ENCODE peak calls at places on chromosomes 13 and 19, in nine cellular contexts. O is naive thymus-derived CD4-positive, alpha-beta T cell; S is left lung; A is HCT116; P is CD4-positive, alpha-beta T cell; T is IMR-90; F is ovary; L is OCI-LY7; X is aorta. G is an unnamed sample. For H3K9me3, the result is how much of the 10 kb centered on the place peaks cover.

GRCh38 chr13:31530883-31531282 is 208.4 kb upstream of the RXFP2 start:
- DNase-seq in S (no peak), X (no peak), P (no peak), O (no peak), F (no peak), A (no peak), T (no peak), L (no peak), G (no peak)

GRCh38 chr19:45119582-45119981 is 26.6 kb downstream of the PPP1R37 start:
- DNase-seq in P (no peak), X (no peak), L (no peak), O (no peak), T (no peak), S (no peak), A (no peak), F (no peak), G (no peak)

GRCh38 chr19:10854350-10855089 is 6.3 kb downstream of the C19orf38 start:
- DNase-seq in P (no peak), O (no peak), S (no peak), F (no peak), T (no peak), A (no peak), X (no peak), L (no peak), G (no peak)

GRCh38 chr13:99721606-99722384 is 220.5 kb downstream of the TM9SF2 start:
- DNase-seq in A (no peak), O (no peak), T (no peak), F (no peak), P (no peak), X (no peak), L (no peak), S (no peak), G (no peak)

GRCh38 chr13:27619711-27620376 is 485 bp downstream of the LNX2 start:
- DNase-seq in S (peak), T (peak), P (peak), X (no peak), F (no peak), A (no peak), L (peak), O (peak), G (peak)

GRCh38 chr19:495440-496332 is 600 bp upstream of the MADCAM1 start:
- DNase-seq in P (peak), F (no peak), L (no peak), O (peak), A (no peak), S (no peak), X (no peak), T (peak), G (no peak)

GRCh38 chr19:56106397-56106849 is 14.7 kb downstream of the ZNF787 start:
- DNase-seq in A (no peak), X (no peak), O (no peak), T (no peak), P (no peak), F (no peak), S (no peak), L (no peak), G (no peak)

GRCh38 chr19:823565-824121 is 1.9 kb upstream of the PLPPR3 start:
- DNase-seq in L (no peak), O (no peak), P (no peak), A (no peak), S (no peak), T (no peak), F (no peak), X (no peak), G (no peak)

GRCh38 chr13:38535271-38535670 is 151.6 kb upstream of the FREM2 start:
- DNase-seq in A (no peak), T (no peak), S (no peak), L (no peak), P (no peak), O (no peak), X (no peak), F (no peak), G (no peak)

GRCh38 chr13:100100115-100100879 is 11.4 kb downstream of the PCCA start:
- DNase-seq in S (no peak), X (no peak), P (no peak), F (peak), L (no peak), O (no peak), T (peak), A (no peak), G (no peak)

GRCh38 chr19:17611462-17612244 is 56.2 kb downstream of the COLGALT1 start:
- DNase-seq in A (no peak), L (peak), T (no peak), S (no peak), X (no peak), F (no peak), P (no peak), O (no peak), G (no peak)

GRCh38 chr19:35260694-35261304 is 8.0 kb upstream of the USF2 start:
- DNase-seq in F (no peak), A (no peak), L (no peak), S (peak), T (no peak), O (peak), X (peak), P (no peak), G (no peak)

GRCh38 chr19:35265126-35265995 is 3.4 kb upstream of the USF2 start:
- DNase-seq in S (peak), L (no peak), F (no peak), A (no peak), T (no peak), X (peak), O (no peak), P (no peak), G (no peak)

GRCh38 chr19:35261356-35262100 is 7.2 kb upstream of the USF2 start:
- DNase-seq in S (peak), L (no peak), O (peak), X (peak), T (no peak), P (no peak), A (no peak), F (peak), G (no peak)

GRCh38 chr19:35264281-35265125 is 4.3 kb upstream of the USF2 start:
- DNase-seq in A (no peak), O (peak), F (no peak), S (peak), L (no peak), X (peak), T (no peak), P (no peak), G (no peak)

DNA sequence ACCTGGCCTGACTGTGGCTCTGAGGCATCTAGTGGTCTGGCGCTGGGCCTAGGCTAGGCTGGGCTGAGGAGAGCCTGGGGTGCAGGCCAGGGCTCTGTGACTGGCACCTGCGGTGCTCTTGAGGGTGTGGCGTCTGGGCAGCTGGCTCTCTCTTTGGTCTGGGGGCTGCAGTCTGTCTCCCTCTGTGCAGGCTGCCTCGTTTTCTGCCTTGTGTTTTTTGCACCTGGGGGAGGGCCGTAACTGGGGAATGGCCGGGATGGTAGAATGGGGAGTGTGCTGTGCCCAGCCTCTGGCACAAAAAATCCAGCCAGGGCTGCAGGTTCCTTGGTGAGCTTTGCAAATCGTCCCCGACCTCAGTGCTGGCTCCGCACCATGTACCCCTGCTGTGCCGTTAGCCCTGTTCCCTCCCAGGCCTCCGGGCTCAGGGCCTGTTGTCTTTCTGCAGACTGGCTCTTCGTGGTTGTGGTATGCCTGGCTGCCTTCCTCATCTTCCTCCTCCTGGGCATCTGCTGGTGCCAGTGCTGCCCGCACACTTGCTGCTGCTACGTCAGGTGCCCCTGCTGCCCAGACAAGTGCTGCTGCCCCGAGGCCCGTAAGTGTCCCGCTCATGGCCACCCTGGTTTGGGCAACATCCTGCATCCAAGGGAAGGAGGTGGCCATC is 6.5 kb upstream of the USF2 start:
- DNase-seq in L (no peak), S (peak), A (no peak), F (peak), P (no peak), X (peak), T (no peak), O (peak), G (peak)
- H3K9me3 ChIP-seq in L (under half), S (under half), A (under half), F (under half), P (under half), X (under half), T (under half), O (under half), G (under half)

GRCh38 chr19:9413240-9413954 is 22.0 kb downstream of the ZNF266 start:
- DNase-seq in F (no peak), A (no peak), S (no peak), T (no peak), X (no peak), P (no peak), O (no peak), L (no peak), G (no peak)
- H3K9me3 ChIP-seq in F (under half), A (under half), S (under half), T (half or more), X (under half), P (half or more), O (under half), L (under half), G (half or more)

DNA sequence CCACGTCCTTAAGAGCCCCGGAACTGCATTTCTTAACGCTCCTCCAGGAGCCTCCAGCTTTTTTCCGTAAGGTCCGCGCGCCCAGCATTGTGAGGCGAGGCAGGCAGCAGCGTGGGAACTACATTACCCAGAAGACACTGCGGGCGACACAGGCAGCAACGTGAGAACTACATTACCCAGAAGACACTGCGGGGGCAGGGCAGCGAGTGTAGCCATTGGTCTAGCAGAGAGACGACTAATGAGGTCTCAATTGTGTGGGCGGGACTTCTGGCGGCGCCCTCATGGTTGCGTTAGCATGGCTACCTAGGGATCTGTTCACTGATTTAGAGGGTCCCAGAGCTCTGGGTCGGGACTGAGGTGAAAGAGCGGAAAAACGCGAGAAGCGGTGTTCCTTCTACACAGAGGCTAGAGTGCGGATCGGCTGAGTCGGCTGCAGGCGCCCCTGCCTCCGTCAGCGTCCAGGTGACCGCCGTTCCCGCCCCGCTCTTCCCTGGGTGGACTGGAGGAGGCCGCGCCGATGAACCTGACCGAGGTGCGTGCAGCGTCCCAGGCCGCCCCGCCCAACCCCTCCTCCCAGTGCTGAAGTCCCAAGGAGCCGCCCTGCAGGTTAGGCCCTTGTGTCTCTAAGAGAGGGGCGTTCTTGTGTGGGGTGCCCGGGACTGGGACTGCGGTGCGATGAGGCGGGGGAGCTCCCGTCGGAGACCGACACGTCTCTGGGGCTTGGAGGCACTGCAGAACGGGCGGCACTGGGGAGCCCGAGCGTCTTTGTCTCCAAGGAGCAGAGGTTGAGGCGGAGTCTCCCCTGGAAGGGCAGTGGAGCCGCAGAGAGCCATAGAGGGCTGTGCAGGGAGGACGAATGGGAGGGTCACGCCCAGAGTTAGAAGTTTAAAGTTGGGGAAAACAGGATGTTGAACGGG is at the start of gene ZNF749:
- DNase-seq in P (peak), T (peak), A (peak), X (peak), O (peak), S (peak), F (peak), L (peak), G (peak)
- H3K9me3 ChIP-seq in P (under half), T (under half), A (under half), X (under half), O (under half), S (under half), F (under half), L (under half), G (under half)

GRCh38 chr19:14719162-14719561 is 29.3 kb downstream of the ZNF333 start:
- DNase-seq in P (no peak), A (no peak), F (no peak), X (no peak), O (no peak), S (no peak), T (no peak), L (no peak), G (no peak)
- H3K9me3 ChIP-seq in P (half or more), A (under half), F (under half), X (under half), O (under half), S (under half), T (half or more), L (under half), G (under half)

GRCh38 chr19:30288957-30289735 is 83.0 kb upstream of the ZNF536 start:
- DNase-seq in A (no peak), F (no peak), X (peak), T (no peak), L (no peak), P (no peak), O (no peak), S (no peak), G (no peak)

GRCh38 chr19:30284885-30285284 is 87.3 kb upstream of the ZNF536 start:
- DNase-seq in X (no peak), A (no peak), F (no peak), O (no peak), T (no peak), P (no peak), S (no peak), L (no peak), G (no peak)

GRCh38 chr19:30286378-30286777 is 85.8 kb upstream of the ZNF536 start:
- DNase-seq in T (no peak), L (no peak), X (no peak), A (no peak), P (no peak), O (no peak), F (no peak), S (no peak), G (no peak)

GRCh38 chr19:30287259-30287658 is 84.9 kb upstream of the ZNF536 start:
- DNase-seq in S (no peak), A (no peak), P (no peak), F (no peak), T (no peak), O (no peak), L (no peak), X (no peak), G (no peak)

DNA sequence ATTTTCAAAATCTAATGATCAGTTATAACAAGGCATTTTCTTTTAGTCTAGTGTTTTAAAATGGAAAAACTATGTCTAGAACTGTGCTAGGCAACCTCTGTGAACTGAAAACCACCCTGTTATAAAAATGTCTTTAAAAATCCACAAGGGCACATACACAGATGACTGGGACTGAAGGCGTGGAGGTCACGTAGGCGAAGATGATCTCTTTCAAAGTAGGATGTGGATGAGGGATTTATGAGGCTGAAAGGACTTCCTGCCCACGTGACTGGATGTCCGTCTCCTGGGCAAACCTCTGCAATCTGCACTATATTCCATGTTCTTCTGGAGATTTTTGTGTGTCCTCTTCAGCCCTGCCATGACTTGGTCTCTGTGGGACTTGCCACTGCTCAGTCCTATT is 84.2 kb upstream of the ZNF536 start:
- DNase-seq in O (no peak), X (no peak), A (no peak), F (no peak), S (no peak), T (no peak), L (no peak), P (no peak), G (no peak)
- H3K9me3 ChIP-seq in O (under half), X (under half), A (under half), F (under half), S (under half), T (under half), L (under half), P (under half), G (under half)

DNA sequence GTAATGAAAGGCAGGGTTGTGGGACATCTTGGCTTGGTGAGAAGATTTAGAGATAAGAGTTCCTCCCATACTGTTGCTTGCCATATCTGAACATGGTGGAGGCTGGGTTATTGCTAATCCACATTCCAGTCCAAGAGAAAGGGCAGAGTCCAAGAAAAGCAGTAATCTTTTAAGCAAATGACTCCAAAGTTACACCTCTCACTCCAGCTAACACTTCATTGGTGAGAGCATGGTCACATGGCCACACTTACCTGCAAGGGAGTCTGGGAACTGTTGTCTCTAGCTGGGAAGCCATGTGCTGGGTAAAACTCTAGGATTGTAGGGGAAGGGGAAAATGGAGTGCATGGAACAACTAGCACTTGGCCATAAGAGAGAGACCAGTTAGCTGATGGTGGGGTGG is 5.6 kb downstream of the C19orf81 start:
- DNase-seq in S (no peak), A (no peak), L (no peak), T (no peak), O (no peak), X (no peak), P (no peak), F (no peak), G (no peak)
- H3K9me3 ChIP-seq in S (under half), A (under half), L (under half), T (under half), O (under half), X (under half), P (under half), F (under half), G (under half)

GRCh38 chr19:57620673-57621348 is 6.8 kb downstream of the ZNF134 start:
- DNase-seq in O (no peak), T (peak), X (no peak), L (no peak), F (no peak), P (no peak), A (no peak), S (no peak), G (no peak)

GRCh38 chr19:57613941-57614743 is at the start of gene ZNF134:
- DNase-seq in L (peak), X (peak), A (peak), F (peak), S (peak), O (peak), P (peak), T (peak), G (peak)

GRCh38 chr19:57611113-57611512 is 2.9 kb upstream of the ZNF134 start:
- DNase-seq in O (no peak), X (no peak), F (no peak), T (no peak), P (no peak), A (no peak), L (no peak), S (no peak), G (no peak)

DNA sequence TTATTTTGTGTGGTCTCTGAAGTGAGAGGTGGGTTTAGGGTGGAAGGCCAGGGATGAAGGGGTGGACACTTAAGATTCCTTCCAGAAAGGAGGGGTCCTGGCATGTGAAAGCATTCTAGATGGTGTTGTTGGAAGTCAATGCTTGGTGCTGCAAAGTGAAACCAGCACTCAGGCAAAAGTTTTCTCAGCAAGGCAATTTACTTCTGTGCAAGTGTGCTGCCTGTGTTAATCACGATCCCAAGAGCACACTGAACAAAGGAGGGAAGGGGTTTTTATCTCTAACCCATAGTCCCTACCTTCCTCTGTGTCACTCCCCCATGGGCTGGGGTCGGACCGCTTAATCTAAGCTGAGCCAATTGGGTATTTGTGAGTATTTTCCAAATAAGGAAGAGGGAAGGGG is 1.3 kb downstream of the ZNF134 start:
- DNase-seq in P (no peak), X (no peak), S (no peak), A (no peak), L (peak), F (no peak), T (no peak), O (no peak), G (no peak)
- H3K9me3 ChIP-seq in P (half or more), X (under half), S (under half), A (half or more), L (under half), F (under half), T (half or more), O (under half), G (half or more)